ENCODE peak calls at places on chromosomes 11 and 22, in five cellular contexts. A, H, F, I and Q are unnamed samples.
A peak's percentile ranks its signal among the peaks of the same experiment; 100 is the strongest.

GRCh38 chr22:30906946-30907345 is 61.6 kb downstream of the MORC2 start:
- DNase-seq in A (no peak), H (no peak), F (no peak), I (no peak), Q (no peak)

GRCh38 chr11:64890084-64890944 is 11.9 kb upstream of the EHD1 start:
- DNase-seq in A (no peak), H (no peak), F (peak; percentile 44), I (no peak), Q (no peak)

GRCh38 chr11:70698871-70699270 is 300.5 kb downstream of the CTTN start:
- DNase-seq in A (no peak), H (no peak), F (no peak), I (no peak), Q (no peak)

GRCh38 chr22:30580896-30581295 is 6.4 kb upstream of the GAL3ST1 start:
- DNase-seq in A (no peak), H (no peak), F (no peak), I (no peak), Q (no peak)

GRCh38 chr11:100562102-100562501 is 125.0 kb upstream of the ARHGAP42 start:
- DNase-seq in A (no peak), H (no peak), F (no peak), I (no peak), Q (no peak)

GRCh38 chr11:10002221-10002620 is 291.8 kb downstream of the SBF2 start:
- DNase-seq in A (no peak), H (no peak), F (no peak), I (no peak), Q (no peak)

GRCh38 chr11:33912405-33913361 is 20.8 kb upstream of the LMO2 start:
- DNase-seq in A (peak; percentile 41), H (no peak), F (no peak), I (no peak), Q (no peak)

GRCh38 chr22:46119729-46120419 is 30.5 kb upstream of the PPARA start:
- DNase-seq in A (no peak), H (peak; percentile 76), F (no peak), I (no peak), Q (no peak)

GRCh38 chr11:61935861-61936260 is 14.3 kb upstream of the BEST1 start:
- DNase-seq in A (no peak), H (no peak), F (no peak), I (no peak), Q (no peak)

GRCh38 chr22:48084041-48084748 is 1321.7 kb downstream of the TBC1D22A start:
- DNase-seq in A (no peak), H (no peak), F (no peak), I (no peak), Q (no peak)

DNA sequence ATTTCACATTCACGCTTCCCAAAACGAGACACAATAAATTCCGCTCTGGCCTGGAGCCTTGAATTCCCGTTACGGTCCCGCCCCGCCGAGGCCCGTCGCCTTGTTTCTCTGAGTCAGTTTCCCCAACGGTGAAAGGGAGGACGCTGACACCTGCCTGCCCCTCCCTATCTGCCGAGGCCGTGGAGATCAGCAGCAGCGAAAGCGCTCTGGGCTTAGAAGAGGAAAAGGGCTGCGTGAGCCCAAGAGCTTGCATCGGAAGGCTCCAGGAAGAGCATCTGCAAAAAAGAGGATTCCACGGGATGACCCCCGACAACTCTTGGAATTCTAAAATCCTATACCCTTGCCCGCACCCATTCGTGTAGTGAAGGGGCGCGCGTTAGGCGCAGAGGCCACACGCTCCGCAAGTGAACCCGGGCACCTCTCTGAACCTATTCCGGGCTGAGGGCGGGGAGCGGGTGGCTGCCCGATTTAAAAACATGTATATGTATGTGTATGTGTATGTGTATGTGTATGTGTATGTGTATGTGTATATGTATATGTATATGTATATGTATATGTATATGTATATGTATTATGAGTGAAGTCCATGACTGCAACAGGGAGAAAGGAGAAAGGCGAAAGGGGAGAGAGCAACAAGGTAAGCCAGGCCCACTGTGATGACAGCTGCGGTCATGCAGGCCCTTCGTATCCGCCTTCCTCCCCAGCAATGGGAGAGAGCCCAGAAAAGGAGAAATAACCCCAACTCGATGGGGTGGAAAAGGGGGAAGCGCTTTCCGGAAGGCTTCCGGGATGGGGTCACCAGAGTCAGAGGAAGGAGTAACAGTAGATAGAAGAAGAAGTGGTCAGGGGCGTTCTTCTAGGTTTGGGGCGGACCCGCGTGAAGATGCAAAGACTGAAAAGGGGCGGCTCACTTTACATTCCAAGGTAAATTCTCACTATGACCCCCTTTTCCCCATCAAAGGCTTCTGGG is 947 bp upstream of the MRTFA start:
- DNase-seq in A (no peak), H (peak; percentile 68), F (peak; percentile 70), I (peak; percentile 63), Q (no peak)
- TF ChIP-seq POLR2A in A (no peak), H (no peak), F (no peak), I (no peak), Q (no peak)

GRCh38 chr22:36579441-36579840 is 50.5 kb upstream of the EIF3D start:
- DNase-seq in A (no peak), H (no peak), F (no peak), I (no peak), Q (no peak)
- H3K4me3 ChIP-seq in A (no peak overlapping the region), H (no peak overlapping the region), F (no peak overlapping the region), I (no peak overlapping the region), Q (no peak overlapping the region)

DNA sequence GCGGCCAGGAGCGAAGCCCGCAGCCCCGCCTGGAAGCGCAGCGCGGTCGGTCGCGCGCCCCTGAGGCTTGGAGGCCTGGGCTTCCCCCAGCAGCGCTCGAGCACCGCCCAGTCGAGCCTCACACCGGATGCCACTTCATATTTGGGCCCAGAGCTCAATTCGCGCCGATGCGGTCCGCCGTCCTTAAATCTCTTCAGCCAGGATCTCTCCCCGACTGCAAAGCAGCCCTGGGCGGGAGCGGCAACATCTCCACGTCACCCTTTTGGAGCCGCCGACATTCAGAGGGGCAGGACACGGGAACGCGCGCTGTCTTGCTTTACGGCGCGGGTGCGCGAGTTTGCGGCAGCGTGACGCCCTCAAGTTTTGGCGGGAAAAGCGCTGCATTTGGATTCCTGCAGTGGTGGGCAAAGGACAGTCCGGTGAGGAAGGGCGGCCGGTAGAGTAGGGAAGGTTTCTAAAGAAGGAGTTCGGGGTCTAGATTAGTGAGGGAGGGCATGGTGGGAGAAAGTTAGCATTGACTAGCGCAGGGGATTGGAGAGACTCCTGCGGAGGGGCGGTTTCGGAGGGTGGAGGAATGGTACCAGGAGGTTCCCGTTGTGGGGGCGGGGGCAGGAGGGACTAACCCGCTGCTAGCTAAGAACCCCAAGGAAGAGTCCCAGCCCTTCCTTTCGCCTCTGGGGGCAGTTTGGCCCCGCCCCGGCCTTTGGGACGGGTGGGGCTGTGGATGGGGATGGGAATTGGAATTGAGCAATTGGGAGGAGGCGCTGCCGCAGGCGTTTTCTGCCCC is 824 bp downstream of the CHEK1 start:
- DNase-seq in A (peak; percentile 68), H (peak; percentile 85), F (peak; percentile 90), I (peak; percentile 88), Q (peak; percentile 96)
- TF ChIP-seq POLR2A in A (peak; percentile 58), H (peak; percentile 70), F (peak; percentile 79), I (peak; percentile 72), Q (no peak)

DNA sequence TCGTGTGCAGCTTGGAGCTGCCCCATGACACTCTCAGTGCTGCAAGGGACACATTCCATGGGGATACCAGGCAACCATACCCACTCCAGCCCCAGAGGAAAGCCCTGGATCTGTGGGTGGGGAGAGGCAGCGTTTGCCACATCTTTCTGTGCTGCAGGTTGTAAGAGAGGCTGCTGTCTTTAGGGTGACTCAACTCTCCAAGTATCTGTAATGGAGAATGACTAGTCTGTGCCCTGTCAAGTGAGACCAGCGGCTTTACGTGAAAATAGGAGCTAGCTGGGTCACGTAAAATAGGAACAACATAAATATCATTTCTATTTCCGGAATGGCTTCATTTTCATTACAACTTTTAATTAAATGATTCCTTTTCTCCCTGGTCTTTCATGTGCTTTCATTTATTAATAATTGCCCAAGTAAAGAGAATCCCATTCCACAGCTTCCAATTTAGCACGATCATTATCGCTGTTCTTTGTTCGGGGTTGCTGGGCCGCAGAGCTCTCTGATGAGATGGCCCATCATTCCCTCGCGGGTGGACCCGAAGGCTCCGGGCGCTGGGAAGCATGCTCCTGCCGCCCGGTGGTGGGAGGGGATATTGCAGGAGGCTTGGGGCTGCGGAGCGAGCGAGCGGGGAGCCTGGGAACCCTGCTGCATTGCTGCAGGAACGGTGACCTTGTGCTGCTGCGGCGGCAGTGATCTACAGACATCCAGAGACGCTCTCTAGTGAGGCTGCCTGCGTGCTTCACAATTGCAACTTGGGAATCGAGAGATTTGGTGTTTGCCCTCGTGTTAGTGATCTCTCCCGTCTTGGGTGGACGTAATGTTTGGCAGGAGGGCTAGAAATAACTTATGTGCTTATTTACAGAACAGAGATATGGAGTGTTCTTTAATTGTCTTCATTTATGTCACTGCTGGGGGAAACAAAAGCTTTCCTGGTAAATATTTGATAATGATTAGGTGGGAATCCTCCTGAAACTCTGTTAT is 10.6 kb downstream of the SLC6A5 start:
- DNase-seq in A (peak; percentile 71), H (peak; percentile 78), F (peak; percentile 62), I (peak; percentile 81), Q (peak; percentile 40)
- H3K4me3 ChIP-seq in A (peak overlapping the region; percentile 26), H (no peak overlapping the region), F (no peak overlapping the region), I (no peak overlapping the region), Q (no peak overlapping the region)

GRCh38 chr22:44182591-44183588 is 2.2 kb downstream of the PARVG start:
- DNase-seq in A (no peak), H (peak; percentile 53), F (peak; percentile 62), I (peak; percentile 57), Q (peak; percentile 48)
- TF ChIP-seq POLR2A in A (no peak), H (no peak), F (peak; percentile 23), I (no peak), Q (no peak)

DNA sequence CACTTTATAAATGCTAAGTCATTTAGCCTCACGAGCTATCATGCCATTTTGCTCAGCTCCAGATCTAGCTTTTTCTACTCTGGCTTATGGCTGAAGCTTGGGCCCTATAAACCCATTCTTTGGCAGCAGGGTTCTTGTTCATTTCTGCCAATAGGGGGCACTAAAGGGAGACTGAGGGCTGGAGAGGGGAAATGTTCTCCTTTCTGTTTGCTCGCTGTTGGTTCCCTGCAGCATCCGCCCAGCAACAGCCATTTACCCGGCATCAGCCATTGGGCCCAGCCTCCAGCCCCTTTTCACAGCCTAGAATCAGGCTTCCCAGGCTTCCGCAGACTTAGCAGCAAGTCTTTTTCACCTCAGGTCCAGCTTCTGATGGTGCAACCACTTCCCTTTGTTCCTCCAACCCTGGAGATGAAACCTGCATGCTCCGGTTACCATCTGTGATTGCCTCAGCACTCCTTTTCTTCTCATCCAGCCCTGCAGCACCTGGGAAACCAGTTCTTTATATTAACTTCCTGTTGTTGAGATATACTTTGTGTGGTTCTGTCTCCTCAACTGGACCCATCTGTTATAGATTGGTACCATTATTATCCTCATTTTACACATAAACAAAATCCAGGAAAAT is 4.2 kb upstream of the ME3 start:
- DNase-seq in A (no peak), H (no peak), F (no peak), I (no peak), Q (no peak)
- H3K4me3 ChIP-seq in A (no peak overlapping the region), H (no peak overlapping the region), F (no peak overlapping the region), I (no peak overlapping the region), Q (no peak overlapping the region)

GRCh38 chr11:47078751-47079524 is 97.7 kb downstream of the ARFGAP2 start:
- DNase-seq in A (no peak), H (no peak), F (no peak), I (no peak), Q (no peak)

GRCh38 chr11:47087801-47088200 is 88.9 kb downstream of the ARFGAP2 start:
- DNase-seq in A (no peak), H (no peak), F (no peak), I (no peak), Q (no peak)

DNA sequence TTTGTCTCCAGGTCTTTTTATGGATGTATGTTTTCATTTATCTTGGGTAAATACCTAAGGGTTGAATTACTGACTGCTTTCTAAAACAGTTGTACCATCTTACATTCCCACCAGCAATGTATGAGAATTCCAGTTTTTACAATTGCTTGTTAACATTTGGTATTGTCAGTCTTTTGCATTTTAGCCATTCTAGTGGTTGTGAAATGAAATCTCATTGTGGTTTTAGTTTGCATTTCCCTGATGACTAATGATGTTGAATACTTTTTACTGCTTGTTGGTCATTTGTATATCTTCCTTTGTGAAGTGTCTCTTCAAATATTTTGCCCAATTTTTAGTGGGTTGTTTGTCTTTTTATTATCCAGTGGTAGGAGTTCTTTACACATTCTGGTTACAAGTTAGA is 92.8 kb downstream of the ARFGAP2 start:
- DNase-seq in A (no peak), H (no peak), F (no peak), I (no peak), Q (no peak)
- TF ChIP-seq POLR2A in A (no peak), H (no peak), F (no peak), I (no peak), Q (no peak)